ENCODE peak calls at places on chromosomes 5 and 9, in seven cellular contexts. H is IMR-90, L is adrenal gland, K is tibial nerve, F is stomach, Q is spleen, M is GM12878. E is an unnamed sample.

GRCh38 chr5:126851441-126852103 is 74.6 kb downstream of the LMNB1 start:
- DNase-seq in H (no peak), L (no peak), K (no peak), F (no peak), Q (no peak), M (no peak), E (no peak)

GRCh38 chr5:178766936-178767912 is 36.8 kb upstream of the ZNF354A start:
- DNase-seq in H (no peak), L (no peak), K (no peak), F (peak; percentile 16), Q (no peak), M (no peak), E (no peak)

GRCh38 chr5:133480866-133481265 is 131.5 kb downstream of the FSTL4 start:
- DNase-seq in H (no peak), L (peak; percentile 57), K (no peak), F (no peak), Q (no peak), M (no peak), E (no peak)

GRCh38 chr5:65059681-65060598 is 291.2 kb downstream of the CWC27 start:
- DNase-seq in H (peak; percentile 89), L (no peak), K (no peak), F (no peak), Q (no peak), M (peak; percentile 44), E (no peak)

GRCh38 chr9:131714161-131714646 is 25.7 kb downstream of the RAPGEF1 start:
- DNase-seq in H (peak; percentile 91), L (peak; percentile 38), K (no peak), F (peak; percentile 73), Q (no peak), M (no peak), E (no peak)

GRCh38 chr5:54551292-54551691 is 33.7 kb downstream of the SNX18 start:
- DNase-seq in H (no peak), L (no peak), K (no peak), F (no peak), Q (no peak), M (no peak), E (peak; percentile 7)

GRCh38 chr5:101103874-101104273 is 200.8 kb upstream of the ST8SIA4 start:
- DNase-seq in H (no peak), L (no peak), K (no peak), F (no peak), Q (no peak), M (no peak), E (no peak)

GRCh38 chr5:154196955-154197652 is 6.6 kb downstream of the GALNT10 start:
- DNase-seq in H (peak; percentile 87), L (no peak), K (no peak), F (no peak), Q (no peak), M (no peak), E (peak; percentile 30)

GRCh38 chr5:14181299-14181968 is 38.3 kb downstream of the TRIO start:
- DNase-seq in H (no peak), L (no peak), K (no peak), F (no peak), Q (no peak), M (no peak), E (no peak)

GRCh38 chr5:65334077-65334476 is 147.6 kb downstream of the ADAMTS6 start:
- DNase-seq in H (no peak), L (no peak), K (no peak), F (peak; percentile 29), Q (no peak), M (no peak), E (no peak)

GRCh38 chr5:151751091-151751490 is 7.3 kb downstream of the ATOX1 start:
- DNase-seq in H (peak; percentile 13), L (no peak), K (no peak), F (no peak), Q (no peak), M (no peak), E (no peak)

GRCh38 chr9:2262371-2262770 is 247.2 kb downstream of the SMARCA2 start:
- DNase-seq in H (no peak), L (peak; percentile 28), K (no peak), F (no peak), Q (no peak), M (no peak), E (no peak)

GRCh38 chr9:2261421-2262103 is 246.4 kb downstream of the SMARCA2 start:
- DNase-seq in H (no peak), L (no peak), K (no peak), F (no peak), Q (no peak), M (no peak), E (no peak)

GRCh38 chr9:2262809-2263510 is 247.8 kb downstream of the SMARCA2 start:
- DNase-seq in H (no peak), L (no peak), K (no peak), F (no peak), Q (no peak), M (no peak), E (no peak)

GRCh38 chr9:2264081-2264480 is 248.9 kb downstream of the SMARCA2 start:
- DNase-seq in H (no peak), L (no peak), K (no peak), F (no peak), Q (no peak), M (no peak), E (no peak)

DNA sequence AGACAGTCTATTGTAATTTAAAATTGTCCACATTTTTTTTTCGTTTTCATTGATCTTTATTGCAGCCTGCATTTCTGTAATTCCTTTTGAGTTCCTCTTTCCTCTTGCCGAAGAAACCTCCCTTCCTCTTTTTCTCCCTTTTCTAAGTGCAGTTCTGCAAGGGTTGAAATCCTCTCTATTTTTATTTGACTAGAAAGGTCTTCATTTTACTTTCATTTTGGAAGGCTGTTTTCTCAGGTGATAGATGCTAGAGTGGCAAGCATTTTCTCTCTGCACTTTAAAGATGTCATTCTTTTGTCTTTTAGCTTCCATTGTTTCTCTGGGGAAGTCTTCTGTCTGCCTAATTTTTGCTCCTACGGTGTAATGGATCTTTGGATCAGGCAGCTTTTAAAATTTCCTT is 248.5 kb downstream of the SMARCA2 start:
- DNase-seq in H (no peak), L (no peak), K (no peak), F (no peak), Q (no peak), M (no peak), E (peak; percentile 70)
- H3K4me3 ChIP-seq in H (no peak overlapping the region), L (no peak overlapping the region), K (no peak overlapping the region), F (no peak overlapping the region), Q (no peak overlapping the region), M (no peak overlapping the region), E (no peak overlapping the region)

GRCh38 chr5:103089272-103089671 is 30.7 kb downstream of the GIN1 start:
- DNase-seq in H (no peak), L (no peak), K (no peak), F (no peak), Q (no peak), M (no peak), E (no peak)
- TF ChIP-seq POLR2A in H (no peak), L (no peak), K (no peak), F (no peak), Q (no peak), M (no peak), E (no peak)

GRCh38 chr9:96148634-96149138 is 153.3 kb downstream of the HSD17B3 start:
- DNase-seq in H (no peak), L (no peak), K (no peak), F (no peak), Q (no peak), M (no peak), E (no peak)

GRCh38 chr9:96150324-96151023 is 151.5 kb downstream of the HSD17B3 start:
- DNase-seq in H (no peak), L (no peak), K (no peak), F (peak; percentile 75), Q (no peak), M (peak; percentile 57), E (peak; percentile 91)

GRCh38 chr9:96152550-96152949 is 149.4 kb downstream of the HSD17B3 start:
- DNase-seq in H (no peak), L (no peak), K (no peak), F (no peak), Q (no peak), M (peak; percentile 30), E (no peak)

GRCh38 chr9:96149142-96149541 is 152.8 kb downstream of the HSD17B3 start:
- DNase-seq in H (no peak), L (no peak), K (no peak), F (no peak), Q (no peak), M (no peak), E (no peak)

DNA sequence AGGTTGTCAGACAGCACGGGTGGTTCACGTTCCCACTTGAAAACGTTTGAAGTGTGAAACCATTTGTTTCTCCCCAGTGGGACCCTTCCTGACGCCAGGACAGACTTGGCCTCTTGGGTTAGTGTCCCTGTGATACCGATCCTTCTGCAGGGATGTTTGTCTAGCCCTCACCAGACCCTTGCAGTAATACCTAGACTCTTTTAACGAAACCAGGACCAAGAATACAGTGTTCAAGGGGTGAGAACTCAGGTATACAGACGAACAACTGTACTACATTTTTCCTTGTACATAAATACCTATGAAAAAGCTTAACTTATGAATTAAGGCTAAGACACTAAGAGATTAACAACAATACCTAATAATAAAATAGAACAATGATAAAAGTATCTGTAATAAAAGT is 152.1 kb downstream of the HSD17B3 start:
- DNase-seq in H (no peak), L (no peak), K (no peak), F (no peak), Q (no peak), M (no peak), E (peak; percentile 23)
- H3K4me3 ChIP-seq in H (no peak overlapping the region), L (no peak overlapping the region), K (no peak overlapping the region), F (no peak overlapping the region), Q (no peak overlapping the region), M (peak overlapping the region; percentile 45), E (peak overlapping the region; percentile 27)

GRCh38 chr9:92669890-92670708 is at the start of gene IPPK:
- DNase-seq in H (peak; percentile 99), L (peak; percentile 99), K (peak; percentile 95), F (peak; percentile 98), Q (peak; percentile 99), M (peak; percentile 91), E (peak; percentile 99)
- TF ChIP-seq POLR2A in H (peak; percentile 90), L (peak; percentile 84), K (peak; percentile 58), F (peak; percentile 26), Q (peak; percentile 50), M (peak; percentile 90), E (peak; percentile 90)

GRCh38 chr5:1139806-1140187 is 27.9 kb upstream of the SLC12A7 start:
- DNase-seq in H (no peak), L (no peak), K (no peak), F (no peak), Q (no peak), M (no peak), E (no peak)

GRCh38 chr5:1140818-1141189 is 28.9 kb upstream of the SLC12A7 start:
- DNase-seq in H (no peak), L (no peak), K (no peak), F (no peak), Q (no peak), M (no peak), E (no peak)

GRCh38 chr5:1139366-1139765 is 27.5 kb upstream of the SLC12A7 start:
- DNase-seq in H (no peak), L (no peak), K (no peak), F (no peak), Q (no peak), M (no peak), E (no peak)

GRCh38 chr5:1141827-1142226 is 30.0 kb upstream of the SLC12A7 start:
- DNase-seq in H (no peak), L (no peak), K (no peak), F (no peak), Q (no peak), M (no peak), E (no peak)

GRCh38 chr5:1140188-1140817 is 28.4 kb upstream of the SLC12A7 start:
- DNase-seq in H (peak; percentile 31), L (peak; percentile 83), K (peak; percentile 44), F (peak; percentile 89), Q (peak; percentile 92), M (no peak), E (peak; percentile 77)
- H3K4me3 ChIP-seq in H (no peak overlapping the region), L (no peak overlapping the region), K (no peak overlapping the region), F (no peak overlapping the region), Q (no peak overlapping the region), M (no peak overlapping the region), E (no peak overlapping the region)